ENCODE peak calls at places on chromosomes 11 and 22, in seven cellular contexts. P, U, L, D, M, S and Q are unnamed samples.

GRCh38 chr22:27747396-27748256 is 53.9 kb downstream of the MN1 start:
- DNase-seq in P (no peak), U (no peak), L (no peak), D (no peak), M (no peak), S (peak; percentile 24), Q (no peak)

GRCh38 chr11:118929496-118930151 is 3.9 kb upstream of the BCL9L start:
- DNase-seq in P (no peak), U (no peak), L (peak; percentile 90), D (peak; percentile 77), M (peak; percentile 76), S (peak; percentile 89), Q (peak; percentile 88)

GRCh38 chr11:100719362-100719761 is 32.3 kb downstream of the ARHGAP42 start:
- DNase-seq in P (no peak), U (no peak), L (no peak), D (peak; percentile 42), M (no peak), S (no peak), Q (peak; percentile 41)

GRCh38 chr22:41507330-41508063 is 36.8 kb downstream of the POLR3H start:
- DNase-seq in P (no peak), U (no peak), L (no peak), D (no peak), M (no peak), S (no peak), Q (no peak)

GRCh38 chr22:44281706-44282637 is 30.8 kb downstream of the SHISAL1 start:
- DNase-seq in P (no peak), U (no peak), L (no peak), D (no peak), M (no peak), S (no peak), Q (no peak)

GRCh38 chr11:65736810-65737209 is 16.2 kb upstream of the RNASEH2C start:
- DNase-seq in P (no peak), U (no peak), L (no peak), D (no peak), M (no peak), S (no peak), Q (no peak)

GRCh38 chr22:19571995-19572394 is 47.8 kb upstream of the CLDN5 start:
- DNase-seq in P (no peak), U (no peak), L (no peak), D (no peak), M (no peak), S (no peak), Q (no peak)

GRCh38 chr22:26079009-26079408 is 90.3 kb upstream of the SEZ6L start:
- DNase-seq in P (no peak), U (no peak), L (no peak), D (no peak), M (no peak), S (no peak), Q (no peak)

GRCh38 chr11:75025561-75025960 is 36.8 kb downstream of the NEU3 start:
- DNase-seq in P (no peak), U (no peak), L (no peak), D (no peak), M (no peak), S (no peak), Q (no peak)

GRCh38 chr11:91686700-91687099 is 537.9 kb upstream of the FAT3 start:
- DNase-seq in P (no peak), U (no peak), L (no peak), D (no peak), M (no peak), S (no peak), Q (no peak)

GRCh38 chr11:76653674-76654309 is 16.8 kb downstream of the LRRC32 start:
- DNase-seq in P (no peak), U (no peak), L (no peak), D (peak; percentile 95), M (no peak), S (no peak), Q (peak; percentile 98)

GRCh38 chr11:5197538-5197937 is 2.9 kb downstream of the OR51V1 start:
- DNase-seq in P (no peak), U (no peak), L (no peak), D (peak; percentile 75), M (no peak), S (no peak), Q (peak; percentile 24)

GRCh38 chr11:32386770-32387377 is 48.5 kb downstream of the WT1 start:
- DNase-seq in P (no peak), U (no peak), L (no peak), D (peak; percentile 7), M (no peak), S (no peak), Q (peak; percentile 91)

GRCh38 chr11:28738549-28738948 is 630.4 kb downstream of the METTL15 start:
- DNase-seq in P (no peak), U (no peak), L (no peak), D (peak; percentile 34), M (no peak), S (no peak), Q (no peak)

GRCh38 chr11:75472081-75472732 is 39.2 kb upstream of the KLHL35 start:
- DNase-seq in P (no peak), U (no peak), L (no peak), D (no peak), M (no peak), S (no peak), Q (no peak)

GRCh38 chr11:12217879-12218278 is 107.5 kb downstream of the MICAL2 start:
- DNase-seq in P (no peak), U (no peak), L (no peak), D (no peak), M (no peak), S (no peak), Q (no peak)

GRCh38 chr11:117479372-117479771 is 151.7 kb downstream of the CEP164 start:
- DNase-seq in P (peak; percentile 39), U (no peak), L (peak; percentile 10), D (no peak), M (no peak), S (no peak), Q (no peak)

GRCh38 chr11:23124996-23125395 is 264.7 kb upstream of the CCDC179 start:
- DNase-seq in P (no peak), U (no peak), L (no peak), D (no peak), M (no peak), S (no peak), Q (peak; percentile 28)

GRCh38 chr11:32312865-32313403 is 122.4 kb downstream of the WT1 start:
- DNase-seq in P (no peak), U (no peak), L (peak; percentile 30), D (peak; percentile 52), M (no peak), S (no peak), Q (peak; percentile 80)

GRCh38 chr22:31286360-31287255 is 5.7 kb downstream of the PIK3IP1 start:
- DNase-seq in P (no peak), U (no peak), L (peak; percentile 94), D (no peak), M (no peak), S (peak; percentile 44), Q (peak; percentile 24)

GRCh38 chr22:37229805-37230672 is 14.0 kb downstream of the RAC2 start:
- DNase-seq in P (peak; percentile 83), U (peak; percentile 81), L (peak; percentile 95), D (peak; percentile 51), M (no peak), S (peak; percentile 90), Q (peak; percentile 32)

GRCh38 chr22:36362819-36363377 is 24.9 kb downstream of the MYH9 start:
- DNase-seq in P (no peak), U (no peak), L (no peak), D (no peak), M (no peak), S (no peak), Q (no peak)

GRCh38 chr22:22689621-22690345 is 45.4 kb downstream of the GGTLC2 start:
- DNase-seq in P (no peak), U (no peak), L (no peak), D (no peak), M (no peak), S (peak; percentile 53), Q (no peak)

GRCh38 chr11:127381247-127381646 is 380.7 kb upstream of the KIRREL3 start:
- DNase-seq in P (no peak), U (no peak), L (no peak), D (no peak), M (no peak), S (no peak), Q (no peak)

GRCh38 chr11:94276943-94277342 is 27.4 kb upstream of the IZUMO1R start:
- DNase-seq in P (no peak), U (no peak), L (no peak), D (no peak), M (no peak), S (no peak), Q (no peak)

GRCh38 chr11:62757846-62758788 is 3.3 kb upstream of the POLR2G start:
- DNase-seq in P (no peak), U (no peak), L (no peak), D (no peak), M (no peak), S (no peak), Q (no peak)

GRCh38 chr11:57530215-57530595 is 349 bp downstream of the TIMM10 start:
- DNase-seq in P (no peak), U (no peak), L (no peak), D (no peak), M (peak; percentile 44), S (no peak), Q (no peak)

GRCh38 chr22:28706845-28707244 is 27.2 kb upstream of the TTC28 start:
- DNase-seq in P (no peak), U (no peak), L (no peak), D (no peak), M (no peak), S (no peak), Q (no peak)

GRCh38 chr11:113519989-113520613 is 44.9 kb upstream of the DRD2 start:
- DNase-seq in P (no peak), U (no peak), L (no peak), D (no peak), M (no peak), S (no peak), Q (no peak)

GRCh38 chr11:2310786-2311455 is 9.1 kb downstream of the TSPAN32 start:
- DNase-seq in P (no peak), U (no peak), L (no peak), D (no peak), M (no peak), S (no peak), Q (no peak)

GRCh38 chr22:31857247-31857646 is 87.1 kb upstream of the YWHAH start:
- DNase-seq in P (no peak), U (no peak), L (no peak), D (no peak), M (no peak), S (no peak), Q (no peak)

GRCh38 chr22:26568207-26568706 is 21.7 kb downstream of the TPST2 start:
- DNase-seq in P (no peak), U (no peak), L (no peak), D (peak; percentile 12), M (no peak), S (no peak), Q (peak; percentile 77)

GRCh38 chr11:85805387-85805786 is 5.6 kb downstream of the SYTL2 start:
- DNase-seq in P (no peak), U (no peak), L (no peak), D (peak; percentile 49), M (no peak), S (no peak), Q (no peak)

GRCh38 chr11:60625262-60625661 is 74.2 kb upstream of the MS4A8 start:
- DNase-seq in P (no peak), U (no peak), L (peak; percentile 1), D (peak; percentile 23), M (no peak), S (no peak), Q (peak; percentile 31)

GRCh38 chr11:81497202-81497804 is 1236.4 kb downstream of the FAM181B start:
- DNase-seq in P (peak; percentile 1), U (no peak), L (peak; percentile 24), D (peak; percentile 16), M (peak; percentile 9), S (no peak), Q (peak; percentile 11)